ENCODE peak calls at places on chromosomes 16 and 17, in eight cellular contexts. Q is KBM-7; C is GM18507; W is lower leg skin; Y is CD8-positive, alpha-beta memory T cell; R is psoas muscle; Z is heart left ventricle; B is mesothelial cell of epicardium. F is an unnamed sample.

GRCh38 chr17:82583720-82584234 is 64.2 kb downstream of the FOXK2 start:
- DNase-seq in Q (no peak), C (no peak), W (peak), Y (no peak), R (no peak), Z (no peak), B (no peak), F (no peak)

GRCh38 chr17:13337864-13338371 is 263.8 kb downstream of the HS3ST3A1 start:
- DNase-seq in Q (peak), C (no peak), W (no peak), Y (no peak), R (no peak), Z (no peak), B (no peak), F (no peak)

GRCh38 chr17:73365203-73365933 is 53.6 kb upstream of the CDC42EP4 start:
- DNase-seq in Q (no peak), C (no peak), W (no peak), Y (no peak), R (peak), Z (no peak), B (no peak), F (no peak)

GRCh38 chr17:75864448-75864871 is 9.3 kb upstream of the WBP2 start:
- DNase-seq in Q (peak), C (no peak), W (no peak), Y (peak), R (peak), Z (peak), B (no peak), F (peak)

GRCh38 chr16:31111881-31112466 is 3.8 kb downstream of the BCKDK start:
- DNase-seq in Q (no peak), C (no peak), W (no peak), Y (no peak), R (no peak), Z (no peak), B (no peak), F (no peak)

GRCh38 chr17:8563024-8563776 is 67.3 kb downstream of the MYH10 start:
- DNase-seq in Q (no peak), C (no peak), W (no peak), Y (no peak), R (no peak), Z (no peak), B (no peak), F (no peak)

GRCh38 chr17:47800686-47801085 is 20.9 kb downstream of the OSBPL7 start:
- DNase-seq in Q (no peak), C (no peak), W (peak), Y (no peak), R (no peak), Z (no peak), B (no peak), F (no peak)

GRCh38 chr17:72192409-72193192 is 71.8 kb downstream of the SOX9 start:
- DNase-seq in Q (no peak), C (no peak), W (no peak), Y (no peak), R (peak), Z (no peak), B (no peak), F (no peak)

GRCh38 chr17:40341808-40342574 is 22.5 kb downstream of the GJD3 start:
- DNase-seq in Q (no peak), C (no peak), W (peak), Y (no peak), R (peak), Z (peak), B (peak), F (no peak)

GRCh38 chr17:17792551-17793377 is 44.0 kb downstream of the SREBF1 start:
- DNase-seq in Q (peak), C (no peak), W (no peak), Y (peak), R (no peak), Z (no peak), B (no peak), F (no peak)

GRCh38 chr17:47776330-47777197 is 43.5 kb downstream of the TBX21 start:
- DNase-seq in Q (peak), C (peak), W (no peak), Y (no peak), R (no peak), Z (no peak), B (no peak), F (peak)

GRCh38 chr16:72848759-72849664 is 198.9 kb downstream of the ZFHX3 start:
- DNase-seq in Q (peak), C (no peak), W (peak), Y (no peak), R (peak), Z (peak), B (peak), F (peak)

GRCh38 chr17:3884188-3884587 is 8.7 kb downstream of the CAMKK1 start:
- DNase-seq in Q (no peak), C (no peak), W (no peak), Y (no peak), R (no peak), Z (no peak), B (no peak), F (no peak)

GRCh38 chr17:38621538-38621937 is 15.8 kb upstream of the SRCIN1 start:
- DNase-seq in Q (no peak), C (no peak), W (no peak), Y (no peak), R (no peak), Z (no peak), B (no peak), F (no peak)

GRCh38 chr16:66914541-66914940 is 4.1 kb downstream of the CDH16 start:
- DNase-seq in Q (no peak), C (no peak), W (no peak), Y (no peak), R (no peak), Z (no peak), B (no peak), F (no peak)

GRCh38 chr17:66200685-66201092 is 8.8 kb upstream of the CEP112 start:
- DNase-seq in Q (peak), C (no peak), W (no peak), Y (no peak), R (no peak), Z (no peak), B (no peak), F (peak)

GRCh38 chr17:34254651-34255380 is at the start of gene CCL2:
- DNase-seq in Q (peak), C (no peak), W (no peak), Y (no peak), R (peak), Z (peak), B (peak), F (peak)

GRCh38 chr16:81491522-81492188 is 47.0 kb downstream of the CMIP start:
- DNase-seq in Q (no peak), C (no peak), W (no peak), Y (no peak), R (peak), Z (no peak), B (no peak), F (no peak)

GRCh38 chr17:46876353-46876887 is 25.0 kb downstream of the WNT9B start:
- DNase-seq in Q (no peak), C (peak), W (no peak), Y (no peak), R (no peak), Z (no peak), B (no peak), F (no peak)

GRCh38 chr16:13936596-13937081 is 16.7 kb downstream of the ERCC4 start:
- DNase-seq in Q (no peak), C (no peak), W (no peak), Y (no peak), R (peak), Z (no peak), B (no peak), F (peak)

GRCh38 chr17:79730769-79731483 is at the start of gene ENPP7:
- DNase-seq in Q (no peak), C (no peak), W (no peak), Y (no peak), R (no peak), Z (no peak), B (no peak), F (peak)

GRCh38 chr16:2990891-2991290 is 10.6 kb upstream of the PKMYT1 start:
- DNase-seq in Q (no peak), C (no peak), W (no peak), Y (no peak), R (no peak), Z (no peak), B (no peak), F (no peak)

GRCh38 chr16:87849419-87850008 is 19.8 kb downstream of the SLC7A5 start:
- DNase-seq in Q (no peak), C (no peak), W (no peak), Y (no peak), R (peak), Z (no peak), B (no peak), F (no peak)

GRCh38 chr17:67759355-67760171 is 41.8 kb downstream of the NOL11 start:
- DNase-seq in Q (no peak), C (no peak), W (peak), Y (no peak), R (peak), Z (peak), B (no peak), F (no peak)

GRCh38 chr17:46038937-46039336 is 39.9 kb downstream of the STH start:
- DNase-seq in Q (no peak), C (no peak), W (no peak), Y (no peak), R (no peak), Z (no peak), B (no peak), F (no peak)

GRCh38 chr16:27701381-27701780 is 151.4 kb downstream of the KATNIP start:
- DNase-seq in Q (no peak), C (no peak), W (peak), Y (no peak), R (no peak), Z (no peak), B (no peak), F (no peak)

GRCh38 chr17:81064746-81065475 is 30.0 kb downstream of the BAIAP2 start:
- DNase-seq in Q (no peak), C (no peak), W (no peak), Y (no peak), R (no peak), Z (no peak), B (no peak), F (no peak)

GRCh38 chr16:86566601-86566965 is at the start of gene FOXC2:
- DNase-seq in Q (no peak), C (no peak), W (peak), Y (no peak), R (peak), Z (peak), B (peak), F (peak)

GRCh38 chr17:14458724-14459123 is 157.8 kb downstream of the HS3ST3B1 start:
- DNase-seq in Q (peak), C (no peak), W (no peak), Y (no peak), R (no peak), Z (no peak), B (no peak), F (no peak)

GRCh38 chr16:70267516-70267915 is 15.8 kb upstream of the EXOSC6 start:
- DNase-seq in Q (peak), C (no peak), W (no peak), Y (no peak), R (peak), Z (no peak), B (no peak), F (no peak)

GRCh38 chr16:4213721-4214120 is 28.2 kb downstream of the SRL start:
- DNase-seq in Q (no peak), C (no peak), W (no peak), Y (no peak), R (no peak), Z (no peak), B (no peak), F (no peak)

GRCh38 chr17:8119575-8120519 is 1.5 kb upstream of the ALOXE3 start:
- DNase-seq in Q (peak), C (no peak), W (peak), Y (peak), R (peak), Z (peak), B (peak), F (peak)

GRCh38 chr17:71117461-71117860 is 948.1 kb downstream of the KCNJ2 start:
- DNase-seq in Q (no peak), C (no peak), W (no peak), Y (no peak), R (no peak), Z (no peak), B (no peak), F (no peak)

GRCh38 chr16:87194172-87194571 is 123.0 kb downstream of the C16orf95 start:
- DNase-seq in Q (no peak), C (no peak), W (no peak), Y (no peak), R (no peak), Z (no peak), B (no peak), F (no peak)

GRCh38 chr17:61410555-61411089 is 11.0 kb downstream of the TBX2 start:
- DNase-seq in Q (no peak), C (no peak), W (peak), Y (peak), R (peak), Z (peak), B (peak), F (no peak)

GRCh38 chr17:1752425-1752941 is 9.4 kb upstream of the SERPINF1 start:
- DNase-seq in Q (peak), C (no peak), W (no peak), Y (no peak), R (no peak), Z (peak), B (no peak), F (no peak)